ENCODE peak calls at places on chromosomes 5 and 9, in eight cellular contexts. G is effector CD4-positive, alpha-beta T cell; E is activated CD4-positive, CD25-positive, alpha-beta regulatory T cell treated with anti-CD3 and anti-CD28 coated beads, Interleukin-2, amount 50 U/mL, for 16 hours; L is fibroblast of villous mesenchyme; K is NCI-H1092 treated with DMSO at 0.1 percent for 48 hours; O is substantia nigra; C is A549; X is dorsolateral prefrontal cortex. R is an unnamed sample.

GRCh38 chr5:91277093-91277626 is 106.0 kb downstream of the ARRDC3 start:
- DNase-seq in G (no peak), E (no peak), L (no peak), K (no peak), O (no peak), C (no peak), X (no peak), R (no peak)

GRCh38 chr5:142785211-142785610 is 15.0 kb downstream of the ARHGAP26 start:
- DNase-seq in G (no peak), E (no peak), L (no peak), K (no peak), O (no peak), C (no peak), X (no peak), R (no peak)

GRCh38 chr5:174284873-174285272 is 239.4 kb downstream of the NSG2 start:
- DNase-seq in G (no peak), E (no peak), L (no peak), K (no peak), O (no peak), C (no peak), X (no peak), R (no peak)

GRCh38 chr5:73286891-73287290 is 113.9 kb downstream of the TMEM174 start:
- DNase-seq in G (no peak), E (no peak), L (no peak), K (no peak), O (no peak), C (no peak), X (no peak), R (no peak)

GRCh38 chr5:177194278-177194677 is 60.7 kb downstream of the NSD1 start:
- DNase-seq in G (no peak), E (no peak), L (peak), K (no peak), O (no peak), C (peak), X (no peak), R (no peak)

GRCh38 chr5:370311-370958 is 48.9 kb downstream of the AHRR start:
- DNase-seq in G (no peak), E (no peak), L (no peak), K (no peak), O (no peak), C (no peak), X (peak), R (no peak)

GRCh38 chr9:93807166-93808013 is 147.8 kb downstream of the BARX1 start:
- DNase-seq in G (no peak), E (no peak), L (no peak), K (peak), O (no peak), C (no peak), X (no peak), R (no peak)

GRCh38 chr9:114275246-114275994 is 47.5 kb upstream of the ORM1 start:
- DNase-seq in G (no peak), E (no peak), L (no peak), K (no peak), O (no peak), C (no peak), X (no peak), R (no peak)

GRCh38 chr9:38371495-38371894 is 21.0 kb upstream of the ALDH1B1 start:
- DNase-seq in G (no peak), E (no peak), L (peak), K (peak), O (no peak), C (peak), X (no peak), R (no peak)

GRCh38 chr5:81183811-81184748 is 49.0 kb upstream of the CKMT2 start:
- DNase-seq in G (no peak), E (no peak), L (no peak), K (no peak), O (no peak), C (no peak), X (no peak), R (no peak)

GRCh38 chr5:173395257-173395932 is 67.2 kb upstream of the STC2 start:
- DNase-seq in G (no peak), E (no peak), L (peak), K (no peak), O (no peak), C (peak), X (no peak), R (no peak)

GRCh38 chr5:60077292-60077691 is 183.8 kb upstream of the PDE4D start:
- DNase-seq in G (no peak), E (no peak), L (no peak), K (no peak), O (no peak), C (no peak), X (no peak), R (no peak)

GRCh38 chr9:119533509-119533908 is 164.3 kb upstream of the BRINP1 start:
- DNase-seq in G (no peak), E (no peak), L (no peak), K (no peak), O (no peak), C (no peak), X (no peak), R (no peak)

GRCh38 chr5:96662725-96663513 is 743 bp downstream of the CAST start:
- DNase-seq in G (peak), E (peak), L (peak), K (peak), O (peak), C (peak), X (peak), R (peak)

GRCh38 chr9:91328186-91328585 is 33.5 kb downstream of the AUH start:
- DNase-seq in G (no peak), E (no peak), L (no peak), K (no peak), O (no peak), C (no peak), X (no peak), R (no peak)

GRCh38 chr5:44002381-44002901 is 386.8 kb downstream of the FGF10 start:
- DNase-seq in G (no peak), E (no peak), L (no peak), K (no peak), O (no peak), C (peak), X (no peak), R (no peak)

GRCh38 chr5:180648658-180649296 is 623 bp downstream of the FLT4 start:
- DNase-seq in G (no peak), E (no peak), L (no peak), K (no peak), O (no peak), C (peak), X (no peak), R (no peak)

GRCh38 chr5:5886812-5887486 is 464.5 kb downstream of the ICE1 start:
- DNase-seq in G (no peak), E (no peak), L (no peak), K (no peak), O (no peak), C (peak), X (no peak), R (peak)

GRCh38 chr9:99860266-99860665 is 38.6 kb downstream of the NR4A3 start:
- DNase-seq in G (no peak), E (no peak), L (no peak), K (no peak), O (no peak), C (no peak), X (no peak), R (no peak)

GRCh38 chr9:98807811-98808195 is 333 bp downstream of the GALNT12 start:
- DNase-seq in G (no peak), E (no peak), L (no peak), K (no peak), O (no peak), C (no peak), X (peak), R (no peak)

GRCh38 chr9:78468231-78468630 is 171.3 kb downstream of the PSAT1 start:
- DNase-seq in G (no peak), E (no peak), L (no peak), K (no peak), O (no peak), C (no peak), X (no peak), R (no peak)

GRCh38 chr5:31027726-31028125 is 165.8 kb upstream of the CDH6 start:
- DNase-seq in G (no peak), E (no peak), L (no peak), K (no peak), O (no peak), C (peak), X (no peak), R (no peak)

GRCh38 chr5:69261034-69261433 is 26.3 kb downstream of the CDK7 start:
- DNase-seq in G (no peak), E (no peak), L (peak), K (no peak), O (no peak), C (no peak), X (no peak), R (no peak)

GRCh38 chr5:322942-323879 is 1.7 kb downstream of the AHRR start:
- DNase-seq in G (no peak), E (no peak), L (no peak), K (no peak), O (no peak), C (no peak), X (no peak), R (no peak)

GRCh38 chr5:133746834-133747233 is 134.5 kb upstream of the FSTL4 start:
- DNase-seq in G (no peak), E (no peak), L (no peak), K (no peak), O (no peak), C (peak), X (no peak), R (no peak)

GRCh38 chr5:980001-980588 is 28.5 kb upstream of the NKD2 start:
- DNase-seq in G (no peak), E (no peak), L (no peak), K (no peak), O (no peak), C (no peak), X (no peak), R (no peak)

GRCh38 chr9:34059954-34060353 is 11.3 kb upstream of the UBAP2 start:
- DNase-seq in G (no peak), E (no peak), L (no peak), K (no peak), O (no peak), C (no peak), X (no peak), R (no peak)

GRCh38 chr5:68178579-68178978 is 37.0 kb upstream of the PIK3R1 start:
- DNase-seq in G (no peak), E (no peak), L (no peak), K (no peak), O (no peak), C (peak), X (no peak), R (no peak)

GRCh38 chr9:127131871-127132270 is 9.4 kb upstream of the ANGPTL2 start:
- DNase-seq in G (no peak), E (no peak), L (peak), K (no peak), O (no peak), C (no peak), X (no peak), R (no peak)

GRCh38 chr9:104914458-104914857 is 13.5 kb downstream of the ABCA1 start:
- DNase-seq in G (no peak), E (no peak), L (no peak), K (no peak), O (no peak), C (no peak), X (no peak), R (no peak)

GRCh38 chr5:138316355-138316754 is 15.2 kb downstream of the CDC25C start:
- DNase-seq in G (no peak), E (no peak), L (no peak), K (no peak), O (no peak), C (no peak), X (no peak), R (no peak)

GRCh38 chr9:21081451-21081850 is 3.7 kb upstream of the IFNB1 start:
- DNase-seq in G (no peak), E (no peak), L (no peak), K (no peak), O (no peak), C (no peak), X (no peak), R (no peak)

GRCh38 chr5:115392611-115393010 is 96.2 kb upstream of the CCDC112 start:
- DNase-seq in G (no peak), E (no peak), L (peak), K (no peak), O (no peak), C (no peak), X (no peak), R (no peak)

GRCh38 chr5:32707394-32707997 is 3.6 kb upstream of the NPR3 start:
- DNase-seq in G (no peak), E (no peak), L (peak), K (peak), O (no peak), C (peak), X (no peak), R (no peak)

GRCh38 chr9:131692612-131692976 is 47.3 kb downstream of the RAPGEF1 start:
- DNase-seq in G (no peak), E (no peak), L (no peak), K (no peak), O (no peak), C (no peak), X (no peak), R (no peak)

GRCh38 chr5:14831006-14831338 is 40.6 kb downstream of the ANKH start:
- DNase-seq in G (no peak), E (no peak), L (no peak), K (no peak), O (no peak), C (no peak), X (no peak), R (no peak)

GRCh38 chr5:112735702-112736101 is 2.0 kb upstream of the APC start:
- DNase-seq in G (no peak), E (no peak), L (peak), K (no peak), O (no peak), C (no peak), X (no peak), R (no peak)

GRCh38 chr5:139863855-139864558 is 68.4 kb downstream of the PSD2 start:
- DNase-seq in G (peak), E (peak), L (peak), K (peak), O (peak), C (peak), X (peak), R (peak)